ENCODE peak calls at places on chromosomes 1 and 21, in six cellular contexts. T is left colon, R is Right ventricle myocardium inferior, S is heart right ventricle, O is epithelial cell of prostate, F is NCI-H2081. L is an unnamed sample.

GRCh38 chr1:16181887-16182719 is 26.2 kb upstream of the EPHA2 start:
- DNase-seq in S (peak), O (no peak), T (peak), F (no peak), R (peak), L (no peak)

GRCh38 chr1:33849206-33849605 is 14.7 kb upstream of the HMGB4 start:
- DNase-seq in R (no peak), T (no peak), S (no peak), O (no peak), F (no peak), L (no peak)

GRCh38 chr1:207818971-207819451 is 67.2 kb downstream of the CD46 start:
- DNase-seq in T (no peak), F (no peak), O (no peak), S (no peak), R (no peak), L (no peak)

GRCh38 chr21:22710725-22711124 is 1712.5 kb downstream of the NCAM2 start:
- DNase-seq in F (no peak), O (no peak), S (no peak), T (no peak), R (no peak), L (no peak)

GRCh38 chr1:243470492-243470891 is 214.7 kb downstream of the SDCCAG8 start:
- DNase-seq in T (no peak), R (no peak), F (no peak), S (no peak), O (no peak), L (no peak)

GRCh38 chr1:184483101-184483813 is 96.4 kb downstream of the C1orf21 start:
- DNase-seq in O (no peak), T (peak), S (no peak), F (no peak), R (no peak), L (no peak)

GRCh38 chr1:227058321-227058751 is 118.2 kb downstream of the COQ8A start:
- DNase-seq in O (peak), S (no peak), F (no peak), T (no peak), R (no peak), L (no peak)

GRCh38 chr21:34983680-34984086 is 65.4 kb downstream of the RUNX1 start:
- DNase-seq in F (no peak), R (no peak), O (no peak), S (no peak), T (no peak), L (no peak)